ENCODE peak calls at places on chromosome 17, in five cellular contexts. L, J, C, P and Q are unnamed samples.
A peak's percentile ranks its signal among the peaks of the same experiment; 100 is the strongest.

GRCh38 chr17:36932383-36933173 is 4.7 kb upstream of the LHX1 start:
- DNase-seq in J (no peak), C (no peak), P (no peak), L (no peak), Q (no peak)

GRCh38 chr17:65593092-65593869 is 31.8 kb upstream of the AXIN2 start:
- DNase-seq in P (no peak), L (no peak), C (no peak), J (no peak), Q (no peak)

GRCh38 chr17:75724016-75725003 is 3.1 kb downstream of the ITGB4 start:
- DNase-seq in P (no peak), L (no peak), J (no peak), C (no peak), Q (no peak)

GRCh38 chr17:59830846-59831486 is 61.8 kb downstream of the TUBD1 start:
- DNase-seq in C (no peak), P (peak; percentile 58), L (no peak), J (no peak), Q (no peak)

GRCh38 chr17:43388198-43389021 is 10.4 kb upstream of the ARL4D start:
- DNase-seq in J (peak; percentile 88), L (peak; percentile 95), C (peak; percentile 94), P (peak; percentile 95), Q (peak; percentile 97)

GRCh38 chr17:8762012-8762411 is 3.7 kb upstream of the SPDYE4 start:
- DNase-seq in P (no peak), L (no peak), C (no peak), J (no peak), Q (no peak)

GRCh38 chr17:81386646-81387234 is 8.5 kb upstream of the BAHCC1 start:
- DNase-seq in J (peak; percentile 78), C (no peak), P (no peak), L (no peak), Q (no peak)

GRCh38 chr17:37708616-37709212 is 36.1 kb downstream of the HNF1B start:
- DNase-seq in J (no peak), P (peak; percentile 73), C (no peak), L (no peak), Q (no peak)

GRCh38 chr17:82869536-82869935 is 29.7 kb upstream of the ZNF750 start:
- DNase-seq in C (no peak), J (no peak), L (no peak), P (no peak), Q (no peak)

GRCh38 chr17:38671939-38672720 is 2.6 kb downstream of the EPOP start:
- DNase-seq in P (no peak), J (peak; percentile 28), C (no peak), L (no peak), Q (no peak)

GRCh38 chr17:82461827-82462524 is 3.4 kb downstream of the NARF start:
- DNase-seq in C (no peak), P (no peak), J (peak; percentile 52), L (no peak), Q (no peak)

GRCh38 chr17:37848690-37849616 is 75.3 kb upstream of the TBC1D3K start:
- DNase-seq in C (peak; percentile 62), J (no peak), L (no peak), P (peak; percentile 90), Q (peak; percentile 40)

GRCh38 chr17:68906638-68907037 is 48.6 kb downstream of the ABCA8 start:
- DNase-seq in L (no peak), P (peak; percentile 36), J (peak; percentile 8), C (no peak), Q (no peak)
- TF ChIP-seq CTCF in L (no peak), P (peak; percentile 39), J (peak; percentile 53), C (peak; percentile 39), Q (peak; percentile 42)

GRCh38 chr17:19260958-19261357 is 23.8 kb downstream of the EPN2 start:
- DNase-seq in C (no peak), P (peak; percentile 50), L (no peak), J (no peak), Q (no peak)
- TF ChIP-seq CTCF in C (no peak), P (no peak), L (no peak), J (no peak), Q (peak; percentile 40)

GRCh38 chr17:48550313-48551205 is 5.7 kb upstream of the HOXB2 start:
- DNase-seq in L (no peak), J (no peak), C (no peak), P (no peak), Q (no peak)
- TF ChIP-seq CTCF in L (no peak), J (peak; percentile 24), C (no peak), P (peak; percentile 7), Q (no peak)

GRCh38 chr17:15891348-15891747 is 53.6 kb upstream of the ADORA2B start:
- DNase-seq in C (no peak), L (no peak), P (no peak), J (no peak), Q (no peak)

GRCh38 chr17:15892679-15893332 is 52.1 kb upstream of the ADORA2B start:
- DNase-seq in L (no peak), J (no peak), P (peak; percentile 81), C (no peak), Q (no peak)

GRCh38 chr17:15890279-15890892 is 54.5 kb upstream of the ADORA2B start:
- DNase-seq in P (no peak), C (no peak), J (no peak), L (no peak), Q (no peak)

GRCh38 chr17:15893333-15894024 is 51.5 kb upstream of the ADORA2B start:
- DNase-seq in P (peak; percentile 58), J (peak; percentile 31), C (no peak), L (no peak), Q (no peak)

DNA sequence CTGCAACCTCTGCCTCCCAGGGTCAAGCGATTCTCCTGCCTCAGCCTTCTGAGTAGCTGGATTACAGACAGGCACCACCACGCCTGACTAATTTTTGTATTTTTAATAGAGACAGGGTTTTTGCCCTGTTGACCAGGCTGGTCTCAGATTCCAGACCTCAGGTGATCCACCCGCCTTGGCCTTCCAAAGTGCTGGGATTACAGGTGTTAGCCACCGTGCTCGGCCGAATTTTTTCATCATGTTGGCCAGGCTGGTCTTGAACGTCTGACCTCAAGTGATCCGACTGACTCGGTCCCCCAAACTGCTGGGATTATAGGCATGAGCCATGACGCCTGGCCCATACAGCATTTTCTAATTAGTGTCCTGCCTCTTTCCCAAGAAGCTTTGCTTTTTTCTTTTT is 52.7 kb upstream of the ADORA2B start:
- DNase-seq in C (no peak), L (no peak), P (no peak), J (no peak), Q (no peak)
- TF ChIP-seq CTCF in C (no peak), L (no peak), P (no peak), J (no peak), Q (no peak)

DNA sequence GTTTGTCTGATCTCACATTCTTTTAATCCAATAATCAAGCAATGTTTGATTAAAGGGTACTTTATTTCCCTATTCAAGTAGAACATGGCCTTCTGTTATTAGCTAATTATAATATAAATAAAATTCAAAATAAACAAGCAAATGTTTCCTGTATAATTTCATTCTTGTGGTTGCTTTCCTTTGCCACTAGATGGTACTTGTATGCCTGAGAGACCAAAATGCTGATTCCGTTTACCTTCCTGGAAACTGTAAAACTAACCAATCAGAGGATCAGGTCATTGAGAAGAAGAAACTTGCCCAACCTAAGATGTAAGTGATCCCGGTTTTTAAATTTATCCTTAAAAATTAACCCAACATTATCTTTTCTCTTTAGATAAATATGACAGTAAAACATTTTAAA is 8.1 kb upstream of the ABCA5 start:
- DNase-seq in P (peak; percentile 68), L (no peak), J (peak; percentile 23), C (peak; percentile 6), Q (no peak)
- TF ChIP-seq CTCF in P (peak; percentile 48), L (no peak), J (peak; percentile 46), C (peak; percentile 28), Q (peak; percentile 59)

GRCh38 chr17:51914613-51915012 is 243.9 kb downstream of the CA10 start:
- DNase-seq in L (no peak), C (no peak), J (no peak), P (no peak), Q (no peak)
- TF ChIP-seq CTCF in L (no peak), C (no peak), J (no peak), P (no peak), Q (no peak)